ENCODE peak calls at places on chromosomes 13 and 19, in ten cellular contexts. V is neuronal stem cell; I is body of pancreas; H is adrenal gland; Z is cardiac fibroblast; A is fibroblast of lung; N is naive thymus-derived CD4-positive, alpha-beta T cell; B is fibroblast of pulmonary artery; S is cardiac muscle cell; G is GM23248. Q is an unnamed sample.

GRCh38 chr19:30174791-30175190 is 197.4 kb upstream of the ZNF536 start:
- DNase-seq in G (no peak), I (no peak), S (no peak), Z (no peak), N (no peak), H (no peak), A (no peak), V (no peak), B (no peak), Q (no peak)

GRCh38 chr19:4094291-4094690 is 27.6 kb upstream of the ZBTB7A start:
- DNase-seq in S (no peak), B (no peak), H (no peak), N (no peak), A (no peak), I (no peak), G (no peak), Z (no peak), V (no peak), Q (no peak)

GRCh38 chr19:31085125-31085524 is 264.1 kb downstream of the TSHZ3 start:
- DNase-seq in N (no peak), G (no peak), H (no peak), A (no peak), Z (no peak), S (no peak), I (no peak), B (no peak), V (no peak), Q (no peak)

GRCh38 chr19:13155472-13156284 is 5.5 kb downstream of the IER2 start:
- DNase-seq in H (peak; percentile 85), S (peak; percentile 95), G (peak; percentile 85), A (peak; percentile 69), B (peak; percentile 90), Z (peak; percentile 94), I (peak; percentile 81), V (peak; percentile 83), N (peak; percentile 84), Q (no peak)

GRCh38 chr13:63864171-63864902 is 2448.7 kb upstream of the PCDH20 start:
- DNase-seq in A (peak; percentile 68), B (peak; percentile 33), S (peak; percentile 2), V (no peak), Z (no peak), G (no peak), I (no peak), H (no peak), N (no peak), Q (no peak)

GRCh38 chr13:54016548-54016947 is 987.9 kb downstream of the OLFM4 start:
- DNase-seq in S (no peak), Z (no peak), I (no peak), H (no peak), V (no peak), B (no peak), A (no peak), G (no peak), N (no peak), Q (no peak)

GRCh38 chr19:1816530-1817298 is 4.6 kb upstream of the ATP8B3 start:
- DNase-seq in H (peak; percentile 26), A (no peak), S (no peak), V (no peak), N (no peak), G (no peak), Z (no peak), I (no peak), B (no peak), Q (no peak)

GRCh38 chr19:53158119-53158656 is 665 bp downstream of the ZNF347 start:
- DNase-seq in G (peak; percentile 69), A (peak; percentile 28), V (peak; percentile 20), H (peak; percentile 67), Z (peak; percentile 31), B (peak; percentile 23), N (peak; percentile 37), I (peak; percentile 37), S (peak; percentile 42), Q (no peak)

GRCh38 chr19:44512326-44513298 is 12.3 kb upstream of the ZNF180 start:
- DNase-seq in H (no peak), B (peak; percentile 76), Z (peak; percentile 52), I (no peak), S (peak; percentile 58), A (peak; percentile 35), V (no peak), G (peak; percentile 76), N (no peak), Q (no peak)

DNA sequence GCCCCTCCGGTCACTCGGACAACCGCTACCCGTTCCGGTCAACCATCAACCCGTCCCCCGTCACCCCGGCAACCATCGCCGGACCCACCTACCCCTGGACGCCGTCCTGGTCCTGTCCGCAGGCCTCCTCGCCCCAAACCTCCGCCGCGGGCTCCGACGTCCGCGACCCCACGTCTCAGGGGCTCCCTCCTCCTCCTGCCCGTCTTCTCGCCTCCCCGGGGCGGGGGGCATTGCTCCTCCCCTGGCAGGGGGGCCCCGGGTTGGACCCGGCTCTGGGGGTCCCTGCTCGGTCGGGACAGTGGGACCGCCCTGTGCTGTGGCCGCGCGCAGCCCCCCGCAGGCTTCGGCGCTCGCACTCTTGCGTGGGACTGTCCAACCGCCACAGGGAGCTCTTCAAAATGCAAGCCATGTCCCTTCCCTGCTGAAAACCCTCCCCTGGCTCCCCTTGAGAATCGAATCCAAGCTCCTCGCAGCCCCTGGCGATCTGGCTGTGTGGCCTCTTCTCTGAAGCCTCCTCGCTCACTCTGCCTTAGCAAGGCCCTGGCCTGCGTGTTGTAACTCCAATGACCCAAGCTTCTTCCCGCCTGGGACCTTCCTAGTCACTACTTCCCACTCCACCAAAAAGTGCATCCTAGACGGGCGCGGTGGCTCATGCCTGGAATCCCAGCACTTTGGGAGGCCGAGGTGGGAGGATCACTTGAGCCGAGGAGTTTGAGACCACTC is 8.4 kb downstream of the EPHX3 start:
- DNase-seq in A (no peak), G (peak; percentile 52), N (no peak), Z (no peak), V (no peak), B (peak; percentile 15), I (no peak), S (peak; percentile 32), H (no peak), Q (no peak)
- H3K4me3 ChIP-seq in A (peak overlapping the region; percentile 75), G (peak overlapping the region; percentile 73), N (peak overlapping the region; percentile 48), Z (peak overlapping the region; percentile 68), V (peak overlapping the region; percentile 51), B (peak overlapping the region; percentile 67), I (peak overlapping the region; percentile 41), S (peak overlapping the region; percentile 57), H (no peak overlapping the region), Q (peak overlapping the region; percentile 60)

GRCh38 chr19:576768-577438 is 4.5 kb downstream of the BSG start:
- DNase-seq in N (no peak), A (no peak), B (no peak), S (no peak), H (peak; percentile 54), V (no peak), Z (no peak), I (no peak), G (no peak), Q (no peak)

GRCh38 chr19:572140-572890 is at the start of gene BSG:
- DNase-seq in Z (peak; percentile 99), V (peak; percentile 98), I (peak; percentile 98), S (peak; percentile 99), A (peak; percentile 97), N (peak; percentile 99), H (peak; percentile 98), B (peak; percentile 98), G (peak; percentile 100), Q (peak; percentile 97)

GRCh38 chr19:572891-573825 is 762 bp downstream of the BSG start:
- DNase-seq in B (peak; percentile 60), I (peak; percentile 55), G (peak; percentile 82), H (peak; percentile 74), N (peak; percentile 45), A (peak; percentile 65), Z (peak; percentile 66), V (no peak), S (peak; percentile 64), Q (no peak)

GRCh38 chr19:575527-576506 is 3.4 kb downstream of the BSG start:
- DNase-seq in N (no peak), B (peak; percentile 52), S (peak; percentile 66), V (no peak), Z (peak; percentile 72), A (peak; percentile 52), G (peak; percentile 88), H (peak; percentile 76), I (no peak), Q (no peak)

DNA sequence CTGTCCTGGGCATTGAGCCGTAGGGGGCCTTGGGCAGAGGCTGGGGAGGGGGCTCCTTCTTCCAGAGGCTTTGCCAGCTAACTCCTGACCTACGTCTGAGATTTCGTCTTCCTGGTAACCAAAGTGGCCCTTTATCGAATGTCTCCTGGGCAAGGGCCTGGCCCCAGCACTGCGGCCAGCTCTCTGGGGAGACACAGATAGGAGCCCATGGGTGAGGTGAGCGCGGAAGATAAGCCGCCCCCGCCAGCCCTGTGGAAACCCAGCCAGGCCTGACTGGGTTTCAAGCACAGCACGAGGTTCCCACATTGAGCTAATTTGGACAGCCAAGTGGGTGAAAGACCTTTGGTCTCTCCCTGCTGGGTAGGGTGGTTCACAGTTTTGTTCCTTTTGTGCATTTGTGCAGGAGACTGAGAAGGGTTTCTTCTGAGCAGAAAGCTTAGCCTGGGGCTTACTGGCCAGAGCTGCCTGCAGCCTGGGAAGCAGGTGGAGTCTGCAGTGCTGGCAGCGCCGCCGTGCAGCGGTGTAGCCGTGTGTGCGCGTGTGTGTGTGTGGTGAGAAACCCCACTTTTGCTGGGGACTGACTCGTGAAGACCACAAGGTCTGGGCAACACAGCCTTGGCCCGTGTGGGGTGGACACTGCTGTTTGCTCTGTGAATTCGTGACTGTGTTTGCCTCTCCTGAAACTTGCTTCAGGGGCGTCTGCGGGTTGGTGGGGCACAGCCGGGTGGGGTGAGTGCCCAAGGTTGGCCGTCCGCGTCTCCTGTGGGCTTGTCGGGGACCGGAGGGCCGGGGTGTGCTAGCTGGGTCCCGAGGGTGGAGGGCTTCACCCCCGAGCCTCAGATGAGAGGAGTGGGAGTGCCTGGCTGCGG is 2.5 kb downstream of the BSG start:
- DNase-seq in H (peak; percentile 59), N (no peak), S (peak; percentile 56), G (peak; percentile 68), V (no peak), Z (peak; percentile 65), A (peak; percentile 58), I (no peak), B (peak; percentile 51), Q (no peak)
- H3K4me3 ChIP-seq in H (no peak overlapping the region), N (no peak overlapping the region), S (peak overlapping the region; percentile 10), G (peak overlapping the region; percentile 64), V (peak overlapping the region; percentile 30), Z (peak overlapping the region; percentile 42), A (peak overlapping the region; percentile 2), I (no peak overlapping the region), B (peak overlapping the region; percentile 40), Q (no peak overlapping the region)

GRCh38 chr19:19663292-19664120 is at the start of gene ATP13A1:
- DNase-seq in V (peak; percentile 92), G (peak; percentile 99), A (peak; percentile 98), B (peak; percentile 98), Z (peak; percentile 99), H (peak; percentile 96), N (peak; percentile 91), S (peak; percentile 99), I (peak; percentile 96), Q (peak; percentile 95)
- H3K4me3 ChIP-seq in V (peak within 1 kb of the TSS; percentile 88), G (peak within 1 kb of the TSS; percentile 88), A (peak within 1 kb of the TSS; percentile 98), B (peak within 1 kb of the TSS; percentile 84), Z (peak within 1 kb of the TSS; percentile 100), H (peak within 1 kb of the TSS; percentile 70), N (peak within 1 kb of the TSS; percentile 96), S (peak within 1 kb of the TSS; percentile 96), I (peak within 1 kb of the TSS; percentile 50), Q (peak within 1 kb of the TSS; percentile 92)

DNA sequence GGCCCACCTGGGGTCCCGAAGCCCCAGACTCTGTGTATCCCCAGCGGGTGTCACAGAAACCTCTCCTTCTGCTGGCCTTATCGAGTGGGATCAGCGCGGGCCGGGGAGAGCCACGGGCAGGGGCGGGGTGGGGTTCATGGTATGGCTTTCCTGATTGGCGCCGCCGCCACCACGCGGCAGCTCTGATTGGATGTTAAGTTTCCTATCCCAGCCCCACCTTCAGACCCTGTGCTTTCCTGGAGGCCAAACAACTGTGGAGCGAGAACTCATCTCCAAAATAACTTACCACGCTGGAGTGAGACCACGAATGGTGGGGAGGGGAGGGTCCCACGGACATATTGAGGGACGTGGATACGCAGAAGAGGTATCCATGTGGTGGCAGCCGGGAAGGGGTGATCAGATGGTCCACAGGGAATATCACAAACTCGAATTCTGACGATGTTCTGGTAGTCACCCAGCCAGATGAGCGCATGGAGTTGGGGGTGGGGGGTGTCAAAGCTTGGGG is 1.0 kb upstream of the ICAM5 start:
- DNase-seq in H (no peak), Z (no peak), I (no peak), V (no peak), A (no peak), N (peak; percentile 49), G (peak; percentile 80), S (peak; percentile 55), B (peak; percentile 40), Q (peak; percentile 78)
- H3K4me3 ChIP-seq in H (no peak overlapping the region), Z (peak overlapping the region; percentile 15), I (no peak overlapping the region), V (peak overlapping the region; percentile 55), A (no peak overlapping the region), N (peak overlapping the region; percentile 57), G (peak overlapping the region; percentile 72), S (peak overlapping the region; percentile 50), B (peak overlapping the region; percentile 54), Q (peak overlapping the region; percentile 57)

Q was measured in Jurkat, Clone E6-1.